ENCODE peak calls at places on chromosome X, in four cellular contexts. One of them, this sample, is unnamed.

GRCh38 chrX:46130246-46130645 is 415.0 kb downstream of the ZNF674 start:
- DNase-seq in GM20000: no peak
- DNase-seq in psoas muscle: no peak
- DNase-seq in GM10248: no peak
- DNase-seq in this sample: no peak

GRCh38 chrX:107935664-107936433 is 46.3 kb downstream of the TEX13B start:
- DNase-seq in GM20000: no peak
- DNase-seq in psoas muscle: no peak
- DNase-seq in GM10248: no peak
- DNase-seq in this sample: no peak

GRCh38 chrX:107454302-107454701 is 4.8 kb downstream of the FRMPD3 start:
- DNase-seq in GM20000: no peak
- DNase-seq in psoas muscle: no peak
- DNase-seq in GM10248: no peak
- DNase-seq in this sample: no peak

GRCh38 chrX:47171996-47172395 is 21.6 kb upstream of the UBA1 start:
- DNase-seq in GM20000: no peak
- DNase-seq in psoas muscle: no peak
- DNase-seq in GM10248: no peak
- DNase-seq in this sample: no peak

GRCh38 chrX:22313757-22314156 is 41.0 kb downstream of the CBLL2 start:
- DNase-seq in GM20000: no peak
- DNase-seq in psoas muscle: no peak
- DNase-seq in GM10248: no peak
- DNase-seq in this sample: no peak

GRCh38 chrX:54044877-54045328 is 630 bp upstream of the PHF8 start:
- DNase-seq in GM20000: no peak
- DNase-seq in psoas muscle: no peak
- DNase-seq in GM10248: no peak
- DNase-seq in this sample: no peak

GRCh38 chrX:107449490-107450175 is at the start of gene FRMPD3:
- DNase-seq in GM20000: no peak
- DNase-seq in psoas muscle: no peak
- DNase-seq in GM10248: no peak
- DNase-seq in this sample: no peak

GRCh38 chrX:39613997-39614679 is 483.6 kb downstream of the BCOR start:
- DNase-seq in GM20000: no peak
- DNase-seq in psoas muscle: no peak
- DNase-seq in GM10248: peak; percentile 38
- DNase-seq in this sample: peak; percentile 44

GRCh38 chrX:47030339-47030738 is 47.9 kb upstream of the RGN start:
- DNase-seq in GM20000: peak; percentile 18
- DNase-seq in psoas muscle: no peak
- DNase-seq in GM10248: peak; percentile 44
- DNase-seq in this sample: peak; percentile 45

GRCh38 chrX:57044226-57044625 is 48.9 kb upstream of the SPIN3 start:
- DNase-seq in GM20000: no peak
- DNase-seq in psoas muscle: no peak
- DNase-seq in GM10248: no peak
- DNase-seq in this sample: no peak

GRCh38 chrX:115023139-115023538 is 5.7 kb upstream of the IL13RA2 start:
- DNase-seq in GM20000: no peak
- DNase-seq in psoas muscle: no peak
- DNase-seq in GM10248: no peak
- DNase-seq in this sample: no peak

GRCh38 chrX:153983321-153983729 is 10.8 kb downstream of the TMEM187 start:
- DNase-seq in GM20000: no peak
- DNase-seq in psoas muscle: peak; percentile 47
- DNase-seq in GM10248: no peak
- DNase-seq in this sample: no peak

GRCh38 chrX:111095974-111096870 is at the start of gene PAK3:
- DNase-seq in GM20000: no peak
- DNase-seq in psoas muscle: no peak
- DNase-seq in GM10248: no peak
- DNase-seq in this sample: peak; percentile 26

GRCh38 chrX:150525061-150525919 is 43.1 kb upstream of the MTM1 start:
- DNase-seq in GM20000: no peak
- DNase-seq in psoas muscle: peak; percentile 72
- DNase-seq in GM10248: no peak
- DNase-seq in this sample: no peak

GRCh38 chrX:7307720-7308119 is 159.8 kb upstream of the PUDP start:
- DNase-seq in GM20000: no peak
- DNase-seq in psoas muscle: no peak
- DNase-seq in GM10248: no peak
- DNase-seq in this sample: no peak

GRCh38 chrX:135421537-135421931 is 210 bp upstream of the SMIM10L2A start:
- DNase-seq in GM20000: peak; percentile 86
- DNase-seq in psoas muscle: peak; percentile 89
- DNase-seq in GM10248: peak; percentile 83
- DNase-seq in this sample: peak; percentile 86

GRCh38 chrX:13764765-13765164 is 30.2 kb downstream of the OFD1 start:
- DNase-seq in GM20000: no peak
- DNase-seq in psoas muscle: no peak
- DNase-seq in GM10248: no peak
- DNase-seq in this sample: no peak

GRCh38 chrX:66731398-66731797 is 92.5 kb upstream of the EDA2R start:
- DNase-seq in GM20000: peak; percentile 4
- DNase-seq in psoas muscle: no peak
- DNase-seq in GM10248: peak; percentile 15
- DNase-seq in this sample: peak; percentile 23

GRCh38 chrX:137166591-137166990 is 132.8 kb upstream of the GPR101 start:
- DNase-seq in GM20000: peak; percentile 2
- DNase-seq in psoas muscle: no peak
- DNase-seq in GM10248: no peak
- DNase-seq in this sample: no peak

GRCh38 chrX:49704692-49705404 is 9.1 kb upstream of the PAGE1 start:
- DNase-seq in GM20000: no peak
- DNase-seq in psoas muscle: no peak
- DNase-seq in GM10248: no peak
- DNase-seq in this sample: no peak

GRCh38 chrX:47623540-47624027 is 3.9 kb upstream of the SYN1 start:
- DNase-seq in GM20000: peak; percentile 40
- DNase-seq in psoas muscle: no peak
- DNase-seq in GM10248: no peak
- DNase-seq in this sample: peak; percentile 68

GRCh38 chrX:38880460-38880859 is 79.2 kb downstream of the MID1IP1 start:
- DNase-seq in GM20000: no peak
- DNase-seq in psoas muscle: no peak
- DNase-seq in GM10248: no peak
- DNase-seq in this sample: no peak

GRCh38 chrX:12974217-12974796 is 603 bp upstream of the TMSB4X start:
- DNase-seq in GM20000: no peak
- DNase-seq in psoas muscle: peak; percentile 76
- DNase-seq in GM10248: peak; percentile 11
- DNase-seq in this sample: no peak

GRCh38 chrX:101416691-101417090 is 8.7 kb downstream of the HNRNPH2 start:
- DNase-seq in GM20000: no peak
- DNase-seq in psoas muscle: no peak
- DNase-seq in GM10248: no peak
- DNase-seq in this sample: no peak

GRCh38 chrX:46959985-46960700 is 47.9 kb downstream of the JADE3 start:
- DNase-seq in GM20000: no peak
- DNase-seq in psoas muscle: no peak
- DNase-seq in GM10248: no peak
- DNase-seq in this sample: no peak

GRCh38 chrX:72079607-72080006 is 52.1 kb downstream of the RTL5 start:
- DNase-seq in GM20000: no peak
- DNase-seq in psoas muscle: no peak
- DNase-seq in GM10248: no peak
- DNase-seq in this sample: no peak

GRCh38 chrX:54076903-54077302 is 32.6 kb upstream of the PHF8 start:
- DNase-seq in GM20000: no peak
- DNase-seq in psoas muscle: no peak
- DNase-seq in GM10248: no peak
- DNase-seq in this sample: no peak

GRCh38 chrX:154804564-154804956 is 725 bp downstream of the MPP1 start:
- DNase-seq in GM20000: no peak
- DNase-seq in psoas muscle: no peak
- DNase-seq in GM10248: no peak
- DNase-seq in this sample: no peak

GRCh38 chrX:55636109-55636508 is 12.9 kb downstream of the FOXR2 start:
- DNase-seq in GM20000: no peak
- DNase-seq in psoas muscle: no peak
- DNase-seq in GM10248: no peak
- DNase-seq in this sample: no peak

GRCh38 chrX:77087529-77088169 is 359.5 kb upstream of the FGF16 start:
- DNase-seq in GM20000: no peak
- DNase-seq in psoas muscle: no peak
- DNase-seq in GM10248: no peak
- DNase-seq in this sample: no peak

GRCh38 chrX:115112411-115112810 is 76.8 kb upstream of the RBMXL3 start:
- DNase-seq in GM20000: no peak
- DNase-seq in psoas muscle: no peak
- DNase-seq in GM10248: no peak
- DNase-seq in this sample: no peak

GRCh38 chrX:112653017-112653416 is 26.7 kb downstream of the LHFPL1 start:
- DNase-seq in GM20000: no peak
- DNase-seq in psoas muscle: no peak
- DNase-seq in GM10248: no peak
- DNase-seq in this sample: no peak

GRCh38 chrX:101260435-101260834 is 30.7 kb downstream of the TAF7L start:
- DNase-seq in GM20000: peak; percentile 8
- DNase-seq in psoas muscle: no peak
- DNase-seq in GM10248: no peak
- DNase-seq in this sample: no peak

GRCh38 chrX:120761810-120762209 is 113.9 kb downstream of the CT47B1 start:
- DNase-seq in GM20000: no peak
- DNase-seq in psoas muscle: no peak
- DNase-seq in GM10248: no peak
- DNase-seq in this sample: no peak

GRCh38 chrX:12955882-12956703 is 18.8 kb upstream of the TMSB4X start:
- DNase-seq in GM20000: no peak
- DNase-seq in psoas muscle: peak; percentile 77
- DNase-seq in GM10248: peak; percentile 30
- DNase-seq in this sample: no peak

GRCh38 chrX:16664059-16664458 is 14.1 kb downstream of the S100G start:
- DNase-seq in GM20000: no peak
- DNase-seq in psoas muscle: no peak
- DNase-seq in GM10248: no peak
- DNase-seq in this sample: no peak

GRCh38 chrX:40154853-40155616 is 57.3 kb upstream of the BCOR start:
- DNase-seq in GM20000: peak; percentile 75
- DNase-seq in psoas muscle: peak; percentile 84
- DNase-seq in GM10248: peak; percentile 51
- DNase-seq in this sample: peak; percentile 78

DNA sequence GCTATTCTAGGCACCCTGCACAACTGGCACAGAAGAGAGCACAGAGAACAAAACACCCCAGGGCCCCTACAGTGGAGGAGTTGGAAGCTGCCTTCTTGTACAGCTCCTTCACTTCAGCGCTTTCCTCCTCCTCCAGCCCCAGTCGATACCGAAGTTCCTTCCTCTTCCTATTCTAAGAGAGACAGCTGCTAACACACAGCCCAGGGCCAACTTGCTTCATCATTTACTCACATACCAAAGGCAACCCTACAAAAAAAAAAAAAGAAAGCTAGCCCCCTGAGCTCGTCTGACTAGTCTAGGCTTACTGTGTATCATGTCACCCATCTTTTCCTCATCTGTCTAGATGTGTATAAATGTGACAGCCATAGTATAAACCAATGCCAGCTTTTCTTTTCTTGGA is 64.5 kb downstream of the MID1 start:
- DNase-seq in GM20000: no peak
- DNase-seq in psoas muscle: no peak
- DNase-seq in GM10248: no peak
- DNase-seq in this sample: no peak
- TF ChIP-seq CTCF in GM20000: no peak
- TF ChIP-seq CTCF in psoas muscle: no peak
- TF ChIP-seq CTCF in GM10248: no peak
- TF ChIP-seq CTCF in this sample: no peak

GRCh38 chrX:147476008-147476407 is 435.7 kb upstream of the FMR1 start:
- DNase-seq in GM20000: peak; percentile 4
- DNase-seq in psoas muscle: no peak
- DNase-seq in GM10248: peak; percentile 1
- DNase-seq in this sample: no peak
- TF ChIP-seq CTCF in GM20000: peak; percentile 19
- TF ChIP-seq CTCF in psoas muscle: no peak
- TF ChIP-seq CTCF in GM10248: peak; percentile 19
- TF ChIP-seq CTCF in this sample: peak; percentile 63

GRCh38 chrX:119145241-119145653 is 17.6 kb upstream of the KIAA1210 start:
- DNase-seq in GM20000: no peak
- DNase-seq in psoas muscle: no peak
- DNase-seq in GM10248: no peak
- DNase-seq in this sample: no peak
- TF ChIP-seq CTCF in GM20000: no peak
- TF ChIP-seq CTCF in psoas muscle: no peak
- TF ChIP-seq CTCF in GM10248: no peak
- TF ChIP-seq CTCF in this sample: peak; percentile 26

DNA sequence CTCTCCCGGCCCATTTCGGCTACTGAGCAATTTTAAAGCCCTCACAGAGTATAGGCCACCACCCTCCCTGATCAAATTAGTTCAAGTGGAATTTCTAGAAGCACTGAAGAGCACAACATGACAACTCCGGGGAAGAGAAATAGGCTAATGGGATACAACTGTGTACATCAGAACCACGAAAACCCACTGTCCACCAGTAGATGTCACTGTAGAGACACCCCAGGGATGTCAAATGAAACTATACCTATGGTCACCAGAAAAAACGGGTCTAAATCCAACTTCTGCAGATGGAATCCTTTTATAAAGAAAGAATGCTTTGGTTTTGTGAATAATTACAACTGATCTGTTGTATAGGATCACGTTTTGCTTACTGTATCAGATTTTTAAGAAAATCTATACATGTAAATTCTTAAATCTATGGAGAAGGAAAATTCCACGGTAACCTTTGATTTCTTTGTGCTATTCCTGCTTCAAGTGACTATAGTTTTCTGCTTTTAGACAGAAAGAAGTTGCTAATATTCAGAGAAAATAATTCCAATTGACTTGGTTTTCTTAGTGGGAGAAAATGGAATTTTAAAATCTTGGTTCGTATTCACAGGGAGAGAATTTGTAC is 29.5 kb upstream of the MAP3K15 start:
- DNase-seq in GM20000: peak; percentile 53
- DNase-seq in psoas muscle: no peak
- DNase-seq in GM10248: peak; percentile 64
- DNase-seq in this sample: peak; percentile 75
- TF ChIP-seq CTCF in GM20000: peak; percentile 28
- TF ChIP-seq CTCF in psoas muscle: peak; percentile 78
- TF ChIP-seq CTCF in GM10248: peak; percentile 39
- TF ChIP-seq CTCF in this sample: peak; percentile 68

GRCh38 chrX:24259544-24260240 is 54.2 kb downstream of the SUPT20HL2 start:
- DNase-seq in GM20000: peak; percentile 13
- DNase-seq in psoas muscle: no peak
- DNase-seq in GM10248: peak; percentile 51
- DNase-seq in this sample: peak; percentile 57
- TF ChIP-seq CTCF in GM20000: peak; percentile 28
- TF ChIP-seq CTCF in psoas muscle: peak; percentile 44
- TF ChIP-seq CTCF in GM10248: peak; percentile 42
- TF ChIP-seq CTCF in this sample: peak; percentile 59

This sample was measured in GM13977.